ENCODE peak calls at places on chromosomes 1 and 21, in nine cellular contexts. F, Q, N, G, W, Y, D, B and P are unnamed samples.

GRCh38 chr1:3435666-3436065 is 18.8 kb upstream of the ARHGEF16 start:
- DNase-seq in F (no peak), Q (no peak), N (no peak), G (no peak), W (no peak), Y (no peak), D (no peak), B (no peak), P (peak; percentile 21)

GRCh38 chr1:192807968-192808587 is 761 bp upstream of the RGS2 start:
- DNase-seq in F (no peak), Q (peak; percentile 73), N (no peak), G (no peak), W (no peak), Y (peak; percentile 69), D (no peak), B (no peak), P (no peak)

GRCh38 chr1:233045591-233045990 is 95.2 kb downstream of the NTPCR start:
- DNase-seq in F (no peak), Q (peak; percentile 9), N (no peak), G (no peak), W (no peak), Y (no peak), D (no peak), B (no peak), P (no peak)

GRCh38 chr1:8660455-8660854 is 157.0 kb downstream of the RERE start:
- DNase-seq in F (peak; percentile 53), Q (peak; percentile 94), N (peak; percentile 54), G (no peak), W (no peak), Y (peak; percentile 60), D (no peak), B (peak; percentile 76), P (peak; percentile 87)

GRCh38 chr1:59204001-59204400 is 92.9 kb upstream of the FGGY start:
- DNase-seq in F (peak; percentile 44), Q (peak; percentile 37), N (peak; percentile 37), G (no peak), W (no peak), Y (no peak), D (no peak), B (peak; percentile 86), P (no peak)

GRCh38 chr21:14993072-14993471 is 71.7 kb downstream of the NRIP1 start:
- DNase-seq in F (no peak), Q (no peak), N (no peak), G (no peak), W (no peak), Y (no peak), D (no peak), B (no peak), P (no peak)

GRCh38 chr1:31694910-31695300 is 8.9 kb downstream of the COL16A1 start:
- DNase-seq in F (no peak), Q (no peak), N (no peak), G (no peak), W (no peak), Y (no peak), D (no peak), B (no peak), P (no peak)

GRCh38 chr1:207876129-207876528 is 34.8 kb downstream of the CD34 start:
- DNase-seq in F (no peak), Q (no peak), N (no peak), G (no peak), W (no peak), Y (no peak), D (peak; percentile 54), B (no peak), P (no peak)

GRCh38 chr1:161726631-161727342 is 5.4 kb downstream of the FCRLB start:
- DNase-seq in F (peak; percentile 63), Q (peak; percentile 79), N (peak; percentile 90), G (peak; percentile 83), W (peak; percentile 87), Y (peak; percentile 81), D (peak; percentile 95), B (peak; percentile 89), P (peak; percentile 87)

GRCh38 chr1:119742193-119742592 is 26.5 kb downstream of the HMGCS2 start:
- DNase-seq in F (no peak), Q (no peak), N (peak; percentile 45), G (no peak), W (no peak), Y (no peak), D (no peak), B (no peak), P (no peak)

DNA sequence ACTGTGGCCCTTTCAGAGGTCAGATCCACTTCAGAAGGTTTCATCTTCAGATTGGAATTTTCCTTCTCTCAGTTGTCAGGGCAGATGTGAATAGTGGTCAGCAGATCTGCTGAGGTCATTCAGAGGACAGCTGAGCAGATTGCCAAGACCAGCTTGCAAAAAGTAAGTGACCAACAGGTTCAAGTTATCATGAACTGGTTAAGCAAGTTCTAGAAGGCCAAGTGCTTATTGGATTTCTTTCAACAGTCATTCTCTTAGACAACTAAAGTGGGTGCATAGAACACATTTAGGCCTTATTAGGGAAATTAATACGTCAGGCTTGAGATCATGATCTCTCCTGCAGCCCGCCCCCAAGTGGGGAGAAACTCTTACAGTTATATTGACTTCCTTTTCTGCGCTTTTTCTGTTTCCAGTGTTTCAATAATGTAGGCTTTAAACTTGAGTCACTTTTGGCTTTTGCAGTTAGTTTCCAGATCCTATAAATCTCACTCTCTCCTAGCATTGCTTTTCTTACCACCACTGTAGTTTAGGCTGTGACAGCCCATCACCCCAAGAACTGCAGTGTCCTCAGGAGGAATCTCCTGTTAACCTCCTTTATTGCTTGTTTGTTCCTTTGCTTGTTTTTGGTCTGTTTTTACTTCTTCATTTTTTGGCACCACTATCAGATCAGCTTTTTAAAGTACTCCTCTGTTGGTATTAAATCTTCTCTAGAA is 96.4 kb downstream of the C1orf21 start:
- DNase-seq in F (peak; percentile 14), Q (peak; percentile 38), N (no peak), G (peak; percentile 60), W (no peak), Y (peak; percentile 47), D (peak; percentile 29), B (no peak), P (peak; percentile 68)
- TF ChIP-seq CTCF in F (peak; percentile 3), Q (no peak), N (no peak), G (peak; percentile 5), W (no peak), Y (no peak), D (no peak), B (no peak), P (peak; percentile 18)

GRCh38 chr1:159944623-159945455 is 574 bp downstream of the IGSF9 start:
- DNase-seq in F (no peak), Q (no peak), N (no peak), G (no peak), W (no peak), Y (no peak), D (no peak), B (peak; percentile 41), P (no peak)

GRCh38 chr1:159947942-159948341 is 2.5 kb upstream of the IGSF9 start:
- DNase-seq in F (no peak), Q (no peak), N (no peak), G (no peak), W (no peak), Y (no peak), D (no peak), B (peak; percentile 10), P (no peak)

GRCh38 chr1:159943908-159944622 is 1.3 kb downstream of the IGSF9 start:
- DNase-seq in F (no peak), Q (no peak), N (no peak), G (no peak), W (peak; percentile 31), Y (no peak), D (no peak), B (peak; percentile 25), P (no peak)

GRCh38 chr1:159946242-159947187 is 1.1 kb upstream of the IGSF9 start:
- DNase-seq in F (no peak), Q (no peak), N (no peak), G (no peak), W (no peak), Y (no peak), D (no peak), B (peak; percentile 45), P (no peak)

GRCh38 chr1:159945483-159946241 is at the start of gene IGSF9:
- DNase-seq in F (no peak), Q (peak; percentile 38), N (peak; percentile 85), G (peak; percentile 88), W (peak; percentile 81), Y (peak; percentile 99), D (peak; percentile 40), B (peak; percentile 77), P (peak; percentile 85)
- TF ChIP-seq CTCF in F (peak; percentile 42), Q (no peak), N (peak; percentile 77), G (peak; percentile 40), W (peak; percentile 45), Y (peak; percentile 82), D (no peak), B (peak; percentile 47), P (peak; percentile 44)

DNA sequence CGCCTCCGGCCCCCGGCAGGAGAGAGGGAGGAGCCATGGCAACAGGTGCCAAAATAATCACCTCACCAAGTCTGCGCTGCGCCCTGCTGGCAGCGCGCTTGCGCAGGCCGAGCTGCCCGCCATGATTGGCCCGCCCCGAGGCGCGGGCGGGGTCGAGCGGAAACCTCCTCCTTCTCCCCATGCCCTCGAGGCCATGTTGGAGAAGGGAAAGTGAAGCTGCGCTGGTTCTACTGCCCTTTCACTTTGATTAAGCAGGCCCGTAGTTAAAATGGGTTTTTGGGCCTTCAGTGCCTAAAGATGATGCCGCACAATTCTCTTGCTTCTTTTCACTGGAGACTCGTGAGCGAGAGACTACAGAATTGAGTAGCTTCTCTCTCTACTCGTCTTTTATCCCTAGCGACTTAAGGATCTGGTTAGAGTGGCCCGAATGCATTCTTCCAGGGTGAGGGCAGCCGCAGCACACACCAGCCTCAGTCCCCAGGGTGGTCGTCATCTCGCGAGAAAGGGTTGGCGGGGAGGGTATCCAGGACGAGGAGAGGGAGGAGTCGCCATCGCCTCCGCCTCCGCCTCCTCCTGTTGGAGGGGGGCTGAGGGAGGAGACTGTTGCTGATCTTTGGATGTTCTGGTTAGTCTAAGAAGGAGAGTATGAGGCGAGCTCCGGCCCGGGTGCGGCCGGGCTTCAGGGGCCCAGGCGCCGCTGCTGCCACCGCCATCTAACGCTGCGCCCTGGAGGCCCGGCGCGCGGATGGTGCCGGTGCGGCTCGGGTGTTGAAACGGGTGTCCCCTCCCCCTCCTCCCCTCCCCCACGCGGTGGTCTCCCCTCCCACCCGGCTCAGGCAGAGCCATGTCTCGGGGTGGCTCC is at the start of gene DCAF6:
- DNase-seq in F (peak; percentile 97), Q (peak; percentile 99), N (peak; percentile 95), G (peak; percentile 98), W (peak; percentile 97), Y (peak; percentile 100), D (peak; percentile 99), B (peak; percentile 99), P (peak; percentile 96)
- TF ChIP-seq CTCF in F (no peak), Q (no peak), N (no peak), G (no peak), W (no peak), Y (no peak), D (no peak), B (no peak), P (no peak)

GRCh38 chr1:215518594-215518993 is 48.5 kb upstream of the KCTD3 start:
- DNase-seq in F (no peak), Q (no peak), N (no peak), G (no peak), W (no peak), Y (no peak), D (no peak), B (no peak), P (no peak)

GRCh38 chr1:215523128-215523861 is 43.8 kb upstream of the KCTD3 start:
- DNase-seq in F (no peak), Q (peak; percentile 42), N (no peak), G (no peak), W (no peak), Y (peak; percentile 70), D (no peak), B (no peak), P (no peak)

GRCh38 chr1:215521279-215521678 is 45.8 kb upstream of the KCTD3 start:
- DNase-seq in F (no peak), Q (no peak), N (no peak), G (no peak), W (no peak), Y (no peak), D (no peak), B (no peak), P (no peak)

GRCh38 chr1:215517441-215517891 is 49.6 kb upstream of the KCTD3 start:
- DNase-seq in F (peak; percentile 25), Q (peak; percentile 39), N (no peak), G (no peak), W (no peak), Y (peak; percentile 93), D (no peak), B (no peak), P (no peak)
- TF ChIP-seq CTCF in F (peak; percentile 56), Q (peak; percentile 5), N (peak; percentile 31), G (no peak), W (no peak), Y (peak; percentile 99), D (no peak), B (no peak), P (no peak)